ENCODE peak calls at places on chromosomes 7 and 10, in five cellular contexts. W is cardiac fibroblast, Y is fibroblast of the aortic adventitia, U is GM12864, H is thoracic aorta. G is an unnamed sample.

GRCh38 chr10:12479437-12479844 is 130.1 kb downstream of the CAMK1D start:
- DNase-seq in H (no peak), U (no peak), W (no peak), Y (no peak), G (no peak)

GRCh38 chr7:131843862-131844261 is 287.4 kb upstream of the PODXL start:
- DNase-seq in Y (peak), U (no peak), W (peak), H (no peak), G (peak)

GRCh38 chr7:150753826-150754603 is 16.8 kb downstream of the GIMAP5 start:
- DNase-seq in W (no peak), U (no peak), Y (no peak), H (no peak), G (peak)

GRCh38 chr7:37342665-37343471 is 105.8 kb downstream of the ELMO1 start:
- DNase-seq in W (no peak), Y (no peak), H (no peak), U (peak), G (no peak)

GRCh38 chr7:132226046-132226590 is 350.2 kb downstream of the PLXNA4 start:
- DNase-seq in U (no peak), Y (no peak), H (no peak), W (no peak), G (no peak)

GRCh38 chr10:116429288-116429977 is 1.8 kb downstream of the PNLIPRP3 start:
- DNase-seq in Y (no peak), H (no peak), U (no peak), W (no peak), G (no peak)

GRCh38 chr7:151736403-151736909 is 140.5 kb downstream of the PRKAG2 start:
- DNase-seq in H (peak), U (no peak), W (peak), Y (peak), G (peak)

GRCh38 chr7:74356589-74357315 is 67.5 kb downstream of the CLIP2 start:
- DNase-seq in Y (no peak), U (no peak), W (no peak), H (no peak), G (no peak)

GRCh38 chr10:48416584-48417232 is 110.2 kb downstream of the MAPK8 start:
- DNase-seq in U (no peak), Y (no peak), H (no peak), W (no peak), G (no peak)

GRCh38 chr7:91243591-91244368 is 20.5 kb upstream of the FZD1 start:
- DNase-seq in Y (peak), H (no peak), U (no peak), W (no peak), G (peak)

DNA sequence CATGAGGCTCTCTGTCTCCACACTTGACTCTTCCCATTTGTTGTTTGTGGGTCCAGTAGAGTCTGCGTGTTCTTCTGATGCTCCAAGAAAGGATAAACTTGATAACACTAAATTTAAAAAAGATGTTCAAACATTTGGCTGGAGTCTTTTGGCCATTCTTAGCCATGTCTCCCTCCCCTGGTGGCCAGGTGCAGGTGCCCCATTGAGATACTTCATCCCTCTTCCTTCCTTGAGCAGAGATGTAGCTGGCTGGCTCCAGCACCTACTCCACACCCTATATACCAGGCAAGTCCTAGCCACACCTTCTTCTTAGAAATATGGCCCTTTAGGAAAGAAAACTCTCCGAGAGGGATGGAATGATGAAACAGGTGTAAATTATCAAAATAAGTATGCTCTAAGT is 103.2 kb upstream of the GJD4 start:
- DNase-seq in Y (no peak), W (no peak), U (no peak), H (no peak), G (no peak)
- TF ChIP-seq CTCF in Y (peak), W (peak), U (peak), H (no peak), G (no peak)

DNA sequence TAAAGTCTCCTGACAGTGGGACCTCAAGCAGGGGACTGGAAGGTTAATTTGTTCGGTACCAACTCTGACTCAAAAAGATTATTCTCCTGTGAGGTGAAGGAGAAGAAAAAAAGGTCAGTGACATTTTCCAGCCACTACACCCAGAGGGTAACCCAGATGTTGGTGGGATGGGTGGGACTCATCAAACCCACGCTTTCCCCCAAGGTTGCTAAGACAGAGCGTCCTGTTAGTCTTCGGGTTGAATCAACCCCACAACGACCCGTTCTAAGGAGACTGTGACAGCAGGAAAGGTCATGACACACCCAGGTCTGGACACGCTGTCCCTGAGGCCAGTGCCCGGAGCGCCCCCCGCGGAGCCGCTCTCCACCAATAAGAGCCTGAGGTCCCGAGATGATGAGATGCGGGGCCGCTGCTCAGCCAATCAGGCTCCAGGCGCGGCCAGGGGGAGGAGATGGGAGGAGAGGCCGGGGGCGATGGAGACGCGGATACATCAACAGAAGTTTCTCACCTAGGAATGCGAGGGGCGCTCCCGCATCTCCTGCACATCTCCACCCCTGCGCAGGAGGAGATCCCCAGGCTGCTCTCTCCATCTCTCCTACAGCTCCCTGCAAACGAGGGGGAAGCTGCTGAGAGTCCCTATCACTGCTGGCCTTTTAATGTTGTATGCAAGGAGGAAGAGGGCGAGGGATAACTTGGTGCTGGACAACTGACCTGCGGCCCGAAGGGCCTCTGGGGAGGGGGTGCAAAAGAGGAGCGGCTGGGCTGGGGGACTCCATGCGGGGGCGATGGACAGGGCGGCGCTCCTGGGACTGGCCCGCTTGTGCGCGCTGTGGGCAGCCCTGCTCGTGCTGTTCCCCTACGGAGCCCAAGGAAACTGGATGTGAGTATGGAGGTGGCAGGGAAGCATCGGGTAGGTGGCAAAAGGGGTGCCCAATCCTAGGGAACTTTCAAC is at the start of gene WNT16:
- DNase-seq in Y (no peak), U (no peak), W (no peak), H (no peak), G (no peak)
- H3K4me3 ChIP-seq in Y (peak), U (peak), W (peak), H (peak), G (peak)

GRCh38 chr7:117873933-117874530 is 791 bp upstream of the CTTNBP2 start:
- DNase-seq in H (no peak), Y (no peak), W (no peak), U (no peak), G (no peak)

GRCh38 chr7:117873056-117873932 is at the start of gene CTTNBP2:
- DNase-seq in H (no peak), Y (peak), U (no peak), W (peak), G (peak)

GRCh38 chr7:117871778-117872538 is 1.3 kb downstream of the CTTNBP2 start:
- DNase-seq in H (no peak), U (no peak), Y (peak), W (no peak), G (no peak)

GRCh38 chr7:117871401-117871777 is 1.9 kb downstream of the CTTNBP2 start:
- DNase-seq in Y (no peak), H (no peak), W (no peak), U (no peak), G (no peak)

DNA sequence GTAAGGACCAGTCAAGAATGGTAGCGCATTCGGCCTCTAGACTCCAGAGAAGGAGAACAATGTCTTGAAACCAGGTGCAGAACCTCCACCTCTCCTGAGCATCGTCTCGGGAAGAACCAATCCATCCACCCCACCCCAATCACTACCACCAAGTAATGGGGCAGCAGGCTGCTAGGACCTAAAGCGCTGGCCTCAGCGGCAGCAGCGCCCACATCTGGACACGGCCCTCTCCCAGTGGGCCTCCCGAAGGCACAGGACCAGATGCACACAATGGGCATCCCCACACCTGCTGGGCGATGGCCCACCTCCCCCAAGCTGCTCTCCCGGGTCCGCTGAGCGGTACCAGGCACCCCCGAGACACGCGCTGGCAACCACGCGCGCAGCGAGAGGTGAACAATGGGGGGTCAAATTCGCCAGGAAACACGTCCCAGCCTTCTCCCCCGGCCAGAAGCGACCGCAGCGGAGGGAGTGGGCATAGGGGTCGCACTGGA is 631 bp downstream of the CTTNBP2 start:
- DNase-seq in H (no peak), Y (peak), W (no peak), U (no peak), G (no peak)
- TF ChIP-seq CTCF in H (no peak), Y (peak), W (no peak), U (no peak), G (no peak)

GRCh38 chr10:16902606-16903005 is 85.4 kb upstream of the RSU1 start:
- DNase-seq in U (no peak), H (no peak), Y (no peak), W (no peak), G (no peak)
- H3K4me3 ChIP-seq in U (no peak), H (no peak), Y (no peak), W (no peak), G (no peak)

GRCh38 chr10:436013-436697 is 253.3 kb downstream of the DIP2C start:
- DNase-seq in H (no peak), U (no peak), W (no peak), Y (no peak), G (no peak)
- TF ChIP-seq CTCF in H (no peak), U (no peak), W (no peak), Y (no peak), G (no peak)

DNA sequence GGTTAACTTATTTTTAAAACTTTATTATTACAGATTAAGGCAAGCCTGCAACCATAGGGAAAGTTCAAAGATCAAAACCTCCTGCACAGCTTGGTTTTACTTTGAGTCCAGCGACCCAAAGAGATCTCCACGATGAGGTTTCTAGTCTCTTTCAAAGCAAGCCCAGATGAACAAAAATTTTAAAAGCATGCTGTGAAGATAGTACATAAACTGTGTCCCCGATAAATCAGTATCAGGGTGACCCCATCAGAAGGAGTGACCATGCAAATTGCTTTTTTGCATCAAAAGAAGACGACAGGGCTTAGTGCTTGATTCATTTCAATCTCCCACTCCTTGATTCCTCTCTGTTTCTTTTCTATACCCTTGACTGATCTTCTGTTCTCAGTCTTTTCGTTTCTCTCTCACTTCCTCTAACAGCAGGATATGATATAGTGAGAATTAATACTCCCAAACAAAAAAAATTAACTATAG is 16.0 kb upstream of the DNTT start:
- DNase-seq in H (no peak), Y (no peak), W (no peak), U (peak), G (no peak)
- H3K4me3 ChIP-seq in H (peak), Y (no peak), W (no peak), U (peak), G (no peak)

DNA sequence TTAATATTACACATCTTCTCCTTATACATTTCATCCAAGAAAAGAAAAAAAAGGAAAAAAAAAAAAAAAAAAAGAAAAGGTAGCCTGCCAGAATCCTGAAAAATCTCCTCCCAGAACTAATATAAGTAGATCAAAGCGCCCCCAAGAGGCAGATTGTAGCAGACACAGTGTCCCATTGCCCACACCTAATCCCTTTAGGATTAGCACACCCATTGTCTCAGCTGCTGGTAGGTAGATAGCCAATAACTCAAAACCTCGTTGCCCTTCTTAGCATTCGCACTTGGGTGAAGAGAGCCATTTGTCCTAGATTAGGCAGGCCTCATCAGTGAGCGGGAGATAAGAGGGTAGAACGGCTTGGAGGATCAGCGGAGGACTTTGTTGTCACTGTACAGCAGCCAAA is 100.2 kb upstream of the SORCS1 start:
- DNase-seq in W (no peak), U (no peak), H (no peak), Y (no peak), G (no peak)
- TF ChIP-seq CTCF in W (no peak), U (no peak), H (no peak), Y (no peak), G (no peak)

GRCh38 chr7:30584970-30585369 is 9.7 kb upstream of the GARS1 start:
- DNase-seq in W (no peak), U (no peak), H (no peak), Y (no peak), G (no peak)

GRCh38 chr7:30584415-30584814 is 10.3 kb upstream of the GARS1 start:
- DNase-seq in U (no peak), Y (no peak), W (no peak), H (no peak), G (no peak)

GRCh38 chr7:30585675-30586074 is 9.0 kb upstream of the GARS1 start:
- DNase-seq in W (peak), H (no peak), Y (no peak), U (no peak), G (peak)

GRCh38 chr7:30583181-30583580 is 11.5 kb upstream of the GARS1 start:
- DNase-seq in W (no peak), Y (no peak), H (no peak), U (no peak), G (no peak)
- H3K4me3 ChIP-seq in W (no peak), Y (no peak), H (no peak), U (no peak), G (no peak)

GRCh38 chr10:69826789-69827532 is 25.3 kb downstream of the COL13A1 start:
- DNase-seq in W (no peak), U (no peak), H (no peak), Y (no peak), G (no peak)
- TF ChIP-seq CTCF in W (peak), U (peak), H (no peak), Y (no peak), G (peak)

GRCh38 chr10:18313626-18314025 is 173.4 kb downstream of the CACNB2 start:
- DNase-seq in H (no peak), U (no peak), W (no peak), Y (no peak), G (no peak)
- H3K4me3 ChIP-seq in H (peak), U (no peak), W (no peak), Y (no peak), G (no peak)